ENCODE peak calls at places on chromosomes 3 and 15, in eight cellular contexts. One of them, this sample, is unnamed.

GRCh38 chr15:50854594-50855490 is 53.6 kb upstream of the AP4E1 start:
- DNase-seq in MM.1S: no peak
- DNase-seq in astrocyte of the spinal cord: no peak
- DNase-seq in epithelial cell of proximal tubule: peak
- DNase-seq in body of pancreas: no peak
- DNase-seq in AG09319: peak
- DNase-seq in WERI-Rb-1: no peak
- DNase-seq in neural crest cell: no peak
- DNase-seq in this sample: peak

GRCh38 chr15:53675832-53676231 is 83.6 kb downstream of the WDR72 start:
- DNase-seq in MM.1S: no peak
- DNase-seq in astrocyte of the spinal cord: no peak
- DNase-seq in epithelial cell of proximal tubule: no peak
- DNase-seq in body of pancreas: no peak
- DNase-seq in AG09319: no peak
- DNase-seq in WERI-Rb-1: no peak
- DNase-seq in neural crest cell: no peak
- DNase-seq in this sample: no peak

GRCh38 chr3:112407214-112407887 is 74.4 kb downstream of the CD200 start:
- DNase-seq in MM.1S: no peak
- DNase-seq in astrocyte of the spinal cord: no peak
- DNase-seq in epithelial cell of proximal tubule: no peak
- DNase-seq in body of pancreas: no peak
- DNase-seq in AG09319: no peak
- DNase-seq in WERI-Rb-1: no peak
- DNase-seq in neural crest cell: no peak
- DNase-seq in this sample: no peak

GRCh38 chr15:41772720-41773331 is 1.5 kb upstream of the MAPKBP1 start:
- DNase-seq in MM.1S: peak
- DNase-seq in astrocyte of the spinal cord: peak
- DNase-seq in epithelial cell of proximal tubule: no peak
- DNase-seq in body of pancreas: peak
- DNase-seq in AG09319: no peak
- DNase-seq in WERI-Rb-1: peak
- DNase-seq in neural crest cell: no peak
- DNase-seq in this sample: peak

GRCh38 chr3:87855626-87856025 is 203.2 kb downstream of the CGGBP1 start:
- DNase-seq in MM.1S: no peak
- DNase-seq in astrocyte of the spinal cord: peak
- DNase-seq in epithelial cell of proximal tubule: no peak
- DNase-seq in body of pancreas: no peak
- DNase-seq in AG09319: no peak
- DNase-seq in WERI-Rb-1: no peak
- DNase-seq in neural crest cell: no peak
- DNase-seq in this sample: no peak

GRCh38 chr15:47384316-47384715 is 333.0 kb upstream of the SEMA6D start:
- DNase-seq in MM.1S: no peak
- DNase-seq in astrocyte of the spinal cord: peak
- DNase-seq in epithelial cell of proximal tubule: peak
- DNase-seq in body of pancreas: no peak
- DNase-seq in AG09319: peak
- DNase-seq in WERI-Rb-1: peak
- DNase-seq in neural crest cell: no peak
- DNase-seq in this sample: no peak

GRCh38 chr3:48856469-48856868 is 8.8 kb upstream of the PRKAR2A start:
- DNase-seq in MM.1S: no peak
- DNase-seq in astrocyte of the spinal cord: no peak
- DNase-seq in epithelial cell of proximal tubule: no peak
- DNase-seq in body of pancreas: no peak
- DNase-seq in AG09319: no peak
- DNase-seq in WERI-Rb-1: peak
- DNase-seq in neural crest cell: no peak
- DNase-seq in this sample: no peak

GRCh38 chr3:38119802-38120689 is 16.9 kb downstream of the ACAA1 start:
- DNase-seq in MM.1S: no peak
- DNase-seq in astrocyte of the spinal cord: no peak
- DNase-seq in epithelial cell of proximal tubule: no peak
- DNase-seq in body of pancreas: peak
- DNase-seq in AG09319: no peak
- DNase-seq in WERI-Rb-1: no peak
- DNase-seq in neural crest cell: no peak
- DNase-seq in this sample: no peak

GRCh38 chr3:126424751-126425150 is 30.0 kb downstream of the CFAP100 start:
- DNase-seq in MM.1S: no peak
- DNase-seq in astrocyte of the spinal cord: no peak
- DNase-seq in epithelial cell of proximal tubule: no peak
- DNase-seq in body of pancreas: no peak
- DNase-seq in AG09319: no peak
- DNase-seq in WERI-Rb-1: no peak
- DNase-seq in neural crest cell: no peak
- DNase-seq in this sample: no peak

GRCh38 chr3:48598323-48599076 is 3.4 kb upstream of the COL7A1 start:
- DNase-seq in MM.1S: no peak
- DNase-seq in astrocyte of the spinal cord: peak
- DNase-seq in epithelial cell of proximal tubule: no peak
- DNase-seq in body of pancreas: no peak
- DNase-seq in AG09319: peak
- DNase-seq in WERI-Rb-1: no peak
- DNase-seq in neural crest cell: no peak
- DNase-seq in this sample: no peak

GRCh38 chr15:33256874-33257273 is 53.9 kb upstream of the RYR3 start:
- DNase-seq in MM.1S: no peak
- DNase-seq in astrocyte of the spinal cord: no peak
- DNase-seq in epithelial cell of proximal tubule: no peak
- DNase-seq in body of pancreas: no peak
- DNase-seq in AG09319: no peak
- DNase-seq in WERI-Rb-1: peak
- DNase-seq in neural crest cell: no peak
- DNase-seq in this sample: no peak

GRCh38 chr15:78314181-78314581 is 14.8 kb upstream of the SKIC8 start:
- DNase-seq in MM.1S: no peak
- DNase-seq in astrocyte of the spinal cord: no peak
- DNase-seq in epithelial cell of proximal tubule: no peak
- DNase-seq in body of pancreas: no peak
- DNase-seq in AG09319: no peak
- DNase-seq in WERI-Rb-1: no peak
- DNase-seq in neural crest cell: no peak
- DNase-seq in this sample: no peak

GRCh38 chr15:55774113-55774970 is 31.4 kb upstream of the PRTG start:
- DNase-seq in MM.1S: peak
- DNase-seq in astrocyte of the spinal cord: peak
- DNase-seq in epithelial cell of proximal tubule: no peak
- DNase-seq in body of pancreas: peak
- DNase-seq in AG09319: no peak
- DNase-seq in WERI-Rb-1: peak
- DNase-seq in neural crest cell: peak
- DNase-seq in this sample: peak

GRCh38 chr3:30548605-30549004 is 57.8 kb upstream of the TGFBR2 start:
- DNase-seq in MM.1S: no peak
- DNase-seq in astrocyte of the spinal cord: no peak
- DNase-seq in epithelial cell of proximal tubule: no peak
- DNase-seq in body of pancreas: no peak
- DNase-seq in AG09319: no peak
- DNase-seq in WERI-Rb-1: no peak
- DNase-seq in neural crest cell: peak
- DNase-seq in this sample: no peak

GRCh38 chr3:12175844-12176453 is 17.2 kb upstream of the TIMP4 start:
- DNase-seq in MM.1S: peak
- DNase-seq in astrocyte of the spinal cord: peak
- DNase-seq in epithelial cell of proximal tubule: no peak
- DNase-seq in body of pancreas: peak
- DNase-seq in AG09319: no peak
- DNase-seq in WERI-Rb-1: peak
- DNase-seq in neural crest cell: peak
- DNase-seq in this sample: peak

GRCh38 chr3:126402666-126403302 is 8.1 kb downstream of the CFAP100 start:
- DNase-seq in MM.1S: no peak
- DNase-seq in astrocyte of the spinal cord: no peak
- DNase-seq in epithelial cell of proximal tubule: no peak
- DNase-seq in body of pancreas: no peak
- DNase-seq in AG09319: no peak
- DNase-seq in WERI-Rb-1: no peak
- DNase-seq in neural crest cell: no peak
- DNase-seq in this sample: no peak

GRCh38 chr15:72315706-72316370 is 4.1 kb downstream of the CELF6 start:
- DNase-seq in MM.1S: no peak
- DNase-seq in astrocyte of the spinal cord: no peak
- DNase-seq in epithelial cell of proximal tubule: no peak
- DNase-seq in body of pancreas: peak
- DNase-seq in AG09319: no peak
- DNase-seq in WERI-Rb-1: peak
- DNase-seq in neural crest cell: no peak
- DNase-seq in this sample: no peak

GRCh38 chr3:72894941-72895552 is 7.2 kb downstream of the GXYLT2 start:
- DNase-seq in MM.1S: no peak
- DNase-seq in astrocyte of the spinal cord: no peak
- DNase-seq in epithelial cell of proximal tubule: no peak
- DNase-seq in body of pancreas: no peak
- DNase-seq in AG09319: no peak
- DNase-seq in WERI-Rb-1: no peak
- DNase-seq in neural crest cell: no peak
- DNase-seq in this sample: no peak

GRCh38 chr3:170712798-170713197 is 126.9 kb upstream of the SLC7A14 start:
- DNase-seq in MM.1S: no peak
- DNase-seq in astrocyte of the spinal cord: no peak
- DNase-seq in epithelial cell of proximal tubule: no peak
- DNase-seq in body of pancreas: no peak
- DNase-seq in AG09319: no peak
- DNase-seq in WERI-Rb-1: no peak
- DNase-seq in neural crest cell: no peak
- DNase-seq in this sample: no peak

GRCh38 chr3:170711786-170712185 is 125.9 kb upstream of the SLC7A14 start:
- DNase-seq in MM.1S: no peak
- DNase-seq in astrocyte of the spinal cord: no peak
- DNase-seq in epithelial cell of proximal tubule: no peak
- DNase-seq in body of pancreas: no peak
- DNase-seq in AG09319: no peak
- DNase-seq in WERI-Rb-1: no peak
- DNase-seq in neural crest cell: no peak
- DNase-seq in this sample: no peak

GRCh38 chr3:170707899-170708298 is 122.0 kb upstream of the SLC7A14 start:
- DNase-seq in MM.1S: no peak
- DNase-seq in astrocyte of the spinal cord: no peak
- DNase-seq in epithelial cell of proximal tubule: no peak
- DNase-seq in body of pancreas: no peak
- DNase-seq in AG09319: no peak
- DNase-seq in WERI-Rb-1: no peak
- DNase-seq in neural crest cell: no peak
- DNase-seq in this sample: no peak

GRCh38 chr3:170712336-170712735 is 126.5 kb upstream of the SLC7A14 start:
- DNase-seq in MM.1S: no peak
- DNase-seq in astrocyte of the spinal cord: no peak
- DNase-seq in epithelial cell of proximal tubule: no peak
- DNase-seq in body of pancreas: no peak
- DNase-seq in AG09319: no peak
- DNase-seq in WERI-Rb-1: no peak
- DNase-seq in neural crest cell: no peak
- DNase-seq in this sample: no peak

GRCh38 chr3:170709046-170709445 is 123.2 kb upstream of the SLC7A14 start:
- DNase-seq in MM.1S: no peak
- DNase-seq in astrocyte of the spinal cord: no peak
- DNase-seq in epithelial cell of proximal tubule: no peak
- DNase-seq in body of pancreas: no peak
- DNase-seq in AG09319: peak
- DNase-seq in WERI-Rb-1: no peak
- DNase-seq in neural crest cell: no peak
- DNase-seq in this sample: no peak
- TF ChIP-seq CTCF in MM.1S: no peak
- TF ChIP-seq CTCF in astrocyte of the spinal cord: no peak
- TF ChIP-seq CTCF in epithelial cell of proximal tubule: no peak
- TF ChIP-seq CTCF in body of pancreas: no peak
- TF ChIP-seq CTCF in AG09319: no peak
- TF ChIP-seq CTCF in WERI-Rb-1: no peak
- TF ChIP-seq CTCF in neural crest cell: no peak
- TF ChIP-seq CTCF in this sample: no peak

DNA sequence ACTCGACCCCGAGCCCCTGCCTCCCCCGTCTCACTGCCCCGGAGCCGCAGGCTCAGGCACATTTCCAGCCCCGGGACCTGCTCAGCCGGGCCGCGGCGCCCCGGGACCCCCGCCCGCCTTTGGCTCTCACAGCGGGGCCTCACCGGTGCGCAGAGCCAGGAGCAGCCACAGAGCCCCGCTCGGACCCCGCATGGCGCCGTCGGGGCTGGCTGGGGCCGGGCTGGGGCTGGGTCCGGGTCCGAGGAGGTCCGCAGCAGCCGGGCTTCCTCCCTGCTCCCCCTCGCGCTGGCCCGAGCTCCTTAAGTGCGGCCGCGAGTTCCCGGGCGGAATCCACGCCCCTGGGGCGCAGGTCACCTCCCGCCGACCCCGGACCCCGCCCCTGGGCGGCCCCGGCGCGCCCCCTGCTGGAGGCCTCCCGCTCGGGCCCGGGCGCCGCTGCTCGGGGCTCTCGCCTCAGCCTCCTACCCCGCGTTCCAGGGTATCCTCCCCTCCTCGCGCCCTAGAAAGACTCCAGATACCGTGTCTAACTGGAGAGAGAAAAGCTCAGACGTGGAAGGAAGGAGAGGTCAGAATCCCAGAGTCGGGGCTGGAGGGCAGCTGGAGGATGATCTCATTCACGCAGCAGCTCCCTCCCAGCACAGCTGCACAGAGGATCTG is at the start of gene MELTF:
- DNase-seq in MM.1S: peak
- DNase-seq in astrocyte of the spinal cord: peak
- DNase-seq in epithelial cell of proximal tubule: no peak
- DNase-seq in body of pancreas: peak
- DNase-seq in AG09319: peak
- DNase-seq in WERI-Rb-1: peak
- DNase-seq in neural crest cell: peak
- DNase-seq in this sample: peak
- TF ChIP-seq CTCF in MM.1S: peak
- TF ChIP-seq CTCF in astrocyte of the spinal cord: peak
- TF ChIP-seq CTCF in epithelial cell of proximal tubule: peak
- TF ChIP-seq CTCF in body of pancreas: peak
- TF ChIP-seq CTCF in AG09319: peak
- TF ChIP-seq CTCF in WERI-Rb-1: peak
- TF ChIP-seq CTCF in neural crest cell: peak
- TF ChIP-seq CTCF in this sample: peak

DNA sequence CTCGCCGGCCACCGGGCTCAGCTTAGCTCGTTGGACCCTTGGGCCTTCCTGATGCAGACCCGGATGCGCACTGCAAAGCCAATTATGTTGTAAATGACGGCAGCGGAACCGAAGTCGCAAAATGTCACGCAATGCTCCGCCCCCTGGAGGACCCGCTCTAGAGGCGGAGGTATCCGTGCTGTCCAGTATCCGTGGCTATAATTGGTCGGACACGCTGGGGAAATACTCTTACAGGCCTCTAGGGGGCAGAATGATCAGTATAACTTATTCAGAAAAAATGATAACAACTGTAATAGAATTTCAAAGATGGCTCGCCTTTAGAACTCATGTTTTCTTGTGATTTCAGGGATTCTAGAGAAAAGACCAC is at the start of gene PRR23B:
- DNase-seq in MM.1S: no peak
- DNase-seq in astrocyte of the spinal cord: no peak
- DNase-seq in epithelial cell of proximal tubule: no peak
- DNase-seq in body of pancreas: no peak
- DNase-seq in AG09319: no peak
- DNase-seq in WERI-Rb-1: no peak
- DNase-seq in neural crest cell: no peak
- DNase-seq in this sample: no peak
- TF ChIP-seq CTCF in MM.1S: peak
- TF ChIP-seq CTCF in astrocyte of the spinal cord: peak
- TF ChIP-seq CTCF in epithelial cell of proximal tubule: peak
- TF ChIP-seq CTCF in body of pancreas: no peak
- TF ChIP-seq CTCF in AG09319: no peak
- TF ChIP-seq CTCF in WERI-Rb-1: no peak
- TF ChIP-seq CTCF in neural crest cell: peak
- TF ChIP-seq CTCF in this sample: no peak

GRCh38 chr15:27353837-27354236 is 382.9 kb downstream of the GABRG3 start:
- DNase-seq in MM.1S: no peak
- DNase-seq in astrocyte of the spinal cord: peak
- DNase-seq in epithelial cell of proximal tubule: peak
- DNase-seq in body of pancreas: no peak
- DNase-seq in AG09319: no peak
- DNase-seq in WERI-Rb-1: no peak
- DNase-seq in neural crest cell: no peak
- DNase-seq in this sample: no peak
- TF ChIP-seq CTCF in MM.1S: no peak
- TF ChIP-seq CTCF in astrocyte of the spinal cord: no peak
- TF ChIP-seq CTCF in epithelial cell of proximal tubule: no peak
- TF ChIP-seq CTCF in body of pancreas: no peak
- TF ChIP-seq CTCF in AG09319: no peak
- TF ChIP-seq CTCF in WERI-Rb-1: no peak
- TF ChIP-seq CTCF in neural crest cell: no peak
- TF ChIP-seq CTCF in this sample: no peak